ENCODE peak calls at places on chromosomes 12 and 14, in nine cellular contexts. T, Y, I, M, Q, D, B, A and S are unnamed samples.

GRCh38 chr14:76950043-76951020 is 78.2 kb downstream of the IRF2BPL start:
- DNase-seq in T (no peak), Y (peak), I (no peak), M (no peak), Q (no peak), D (no peak), B (peak), A (no peak), S (no peak)

GRCh38 chr14:100755649-100756048 is 29.0 kb downstream of the DLK1 start:
- DNase-seq in T (no peak), Y (no peak), I (no peak), M (no peak), Q (no peak), D (no peak), B (no peak), A (no peak), S (no peak)

GRCh38 chr12:107645630-107646333 is 39.8 kb upstream of the PWP1 start:
- DNase-seq in T (no peak), Y (no peak), I (no peak), M (no peak), Q (peak), D (peak), B (no peak), A (no peak), S (no peak)

GRCh38 chr14:71725802-71726638 is 206.2 kb upstream of the RGS6 start:
- DNase-seq in T (no peak), Y (no peak), I (no peak), M (no peak), Q (no peak), D (no peak), B (peak), A (no peak), S (no peak)

GRCh38 chr14:50862171-50862570 is 9.7 kb upstream of the ABHD12B start:
- DNase-seq in T (no peak), Y (no peak), I (no peak), M (no peak), Q (no peak), D (no peak), B (peak), A (no peak), S (no peak)

GRCh38 chr14:68199465-68200145 is 380.0 kb downstream of the RAD51B start:
- DNase-seq in T (peak), Y (no peak), I (no peak), M (no peak), Q (no peak), D (no peak), B (peak), A (no peak), S (no peak)

GRCh38 chr14:81655423-81656314 is 122.0 kb upstream of the SEL1L start:
- DNase-seq in T (no peak), Y (no peak), I (no peak), M (no peak), Q (no peak), D (no peak), B (no peak), A (no peak), S (no peak)

GRCh38 chr12:21852251-21852650 is 77.7 kb upstream of the KCNJ8 start:
- DNase-seq in T (no peak), Y (no peak), I (no peak), M (no peak), Q (no peak), D (no peak), B (peak), A (no peak), S (no peak)

GRCh38 chr12:26056335-26056734 is 68.5 kb downstream of the BHLHE41 start:
- DNase-seq in T (no peak), Y (no peak), I (no peak), M (no peak), Q (peak), D (no peak), B (peak), A (no peak), S (no peak)

GRCh38 chr14:32028599-32028998 is 48.5 kb upstream of the ARHGAP5 start:
- DNase-seq in T (no peak), Y (no peak), I (no peak), M (no peak), Q (no peak), D (no peak), B (peak), A (no peak), S (no peak)

GRCh38 chr12:57446292-57446960 is 8.7 kb upstream of the INHBE start:
- DNase-seq in T (no peak), Y (no peak), I (no peak), M (no peak), Q (no peak), D (no peak), B (no peak), A (no peak), S (no peak)

GRCh38 chr12:45974883-45975282 is 15.5 kb downstream of the SCAF11 start:
- DNase-seq in T (no peak), Y (no peak), I (no peak), M (no peak), Q (no peak), D (no peak), B (no peak), A (no peak), S (no peak)

GRCh38 chr14:86038401-86038985 is 508.5 kb downstream of the FLRT2 start:
- DNase-seq in T (no peak), Y (peak), I (peak), M (peak), Q (no peak), D (peak), B (peak), A (peak), S (peak)